ENCODE peak calls at places on chromosome 7, in seven cellular contexts. Q, X, V, U, H, Z and C are unnamed samples.

GRCh38 chr7:117230276-117231046 is 92.4 kb downstream of the WNT2 start:
- DNase-seq in Q (no peak), X (no peak), V (no peak), U (no peak), H (no peak), Z (peak; percentile 95), C (peak; percentile 39)

GRCh38 chr7:149525280-149525679 is 27.7 kb upstream of the ZNF746 start:
- DNase-seq in Q (no peak), X (no peak), V (no peak), U (no peak), H (no peak), Z (no peak), C (no peak)

GRCh38 chr7:33933611-33934281 is 28.4 kb downstream of the BMPER start:
- DNase-seq in Q (peak; percentile 34), X (no peak), V (no peak), U (no peak), H (no peak), Z (peak; percentile 92), C (peak; percentile 52)

GRCh38 chr7:73707045-73707631 is 12.3 kb downstream of the STX1A start:
- DNase-seq in Q (peak; percentile 95), X (no peak), V (no peak), U (no peak), H (peak; percentile 88), Z (no peak), C (no peak)

GRCh38 chr7:157667731-157668130 is 330.9 kb downstream of the DNAJB6 start:
- DNase-seq in Q (no peak), X (no peak), V (no peak), U (no peak), H (no peak), Z (no peak), C (no peak)

GRCh38 chr7:35716038-35716803 is 21.3 kb upstream of the HERPUD2 start:
- DNase-seq in Q (no peak), X (peak; percentile 36), V (no peak), U (no peak), H (no peak), Z (peak; percentile 54), C (peak; percentile 61)

GRCh38 chr7:12493407-12493806 is 77.1 kb upstream of the SCIN start:
- DNase-seq in Q (no peak), X (no peak), V (no peak), U (no peak), H (no peak), Z (peak; percentile 1), C (peak; percentile 17)

GRCh38 chr7:99392659-99393362 is 15.6 kb downstream of the PDAP1 start:
- DNase-seq in Q (no peak), X (peak; percentile 50), V (peak; percentile 76), U (peak; percentile 75), H (no peak), Z (no peak), C (no peak)

GRCh38 chr7:150942591-150943452 is 35.3 kb downstream of the KCNH2 start:
- DNase-seq in Q (no peak), X (no peak), V (no peak), U (no peak), H (peak; percentile 52), Z (no peak), C (no peak)

GRCh38 chr7:32893225-32893560 is 1.6 kb upstream of the KBTBD2 start:
- DNase-seq in Q (no peak), X (no peak), V (no peak), U (no peak), H (no peak), Z (no peak), C (no peak)

GRCh38 chr7:23863209-23863798 is 153.3 kb downstream of the STK31 start:
- DNase-seq in Q (peak; percentile 51), X (peak; percentile 15), V (no peak), U (no peak), H (no peak), Z (peak; percentile 17), C (peak; percentile 67)

GRCh38 chr7:79434098-79434497 is 19.4 kb downstream of the MAGI2 start:
- DNase-seq in Q (no peak), X (no peak), V (no peak), U (no peak), H (no peak), Z (peak; percentile 90), C (peak; percentile 39)

GRCh38 chr7:17370901-17371550 is 72.6 kb downstream of the AHR start:
- DNase-seq in Q (peak; percentile 40), X (peak; percentile 46), V (peak; percentile 35), U (no peak), H (no peak), Z (peak; percentile 18), C (peak; percentile 30)

GRCh38 chr7:124032369-124033092 is at the start of gene TMEM229A:
- DNase-seq in Q (no peak), X (peak; percentile 46), V (peak; percentile 31), U (no peak), H (peak; percentile 44), Z (peak; percentile 28), C (peak; percentile 52)

GRCh38 chr7:36961097-36961496 is 236.8 kb upstream of the AOAH start:
- DNase-seq in Q (no peak), X (no peak), V (no peak), U (no peak), H (no peak), Z (no peak), C (no peak)

GRCh38 chr7:6258440-6259182 is 13.8 kb downstream of the CYTH3 start:
- DNase-seq in Q (no peak), X (peak; percentile 61), V (no peak), U (no peak), H (no peak), Z (peak; percentile 79), C (peak; percentile 94)

GRCh38 chr7:75795831-75796285 is 17.7 kb downstream of the CCL24 start:
- DNase-seq in Q (no peak), X (no peak), V (peak; percentile 92), U (peak; percentile 61), H (no peak), Z (no peak), C (no peak)

GRCh38 chr7:521221-522070 is 1.8 kb upstream of the PDGFA start:
- DNase-seq in Q (no peak), X (peak; percentile 29), V (peak; percentile 57), U (peak; percentile 58), H (no peak), Z (peak; percentile 16), C (peak; percentile 44)

GRCh38 chr7:142881586-142882337 is 3.8 kb downstream of the TRPV6 start:
- DNase-seq in Q (no peak), X (no peak), V (no peak), U (no peak), H (no peak), Z (no peak), C (no peak)

GRCh38 chr7:23600251-23600650 is 3.1 kb downstream of the CCDC126 start:
- DNase-seq in Q (no peak), X (no peak), V (no peak), U (no peak), H (no peak), Z (no peak), C (no peak)

GRCh38 chr7:110766874-110767273 is 324.1 kb upstream of the LRRN3 start:
- DNase-seq in Q (peak; percentile 88), X (peak; percentile 35), V (no peak), U (no peak), H (no peak), Z (no peak), C (no peak)

GRCh38 chr7:135165862-135166261 is 4.6 kb downstream of the CYREN start:
- DNase-seq in Q (no peak), X (no peak), V (no peak), U (no peak), H (no peak), Z (no peak), C (no peak)

GRCh38 chr7:133822816-133823552 is 304.2 kb upstream of the LRGUK start:
- DNase-seq in Q (no peak), X (no peak), V (no peak), U (no peak), H (no peak), Z (no peak), C (no peak)

GRCh38 chr7:537911-538634 is 18.4 kb upstream of the PDGFA start:
- DNase-seq in Q (peak; percentile 89), X (peak; percentile 65), V (no peak), U (peak; percentile 56), H (peak; percentile 98), Z (peak; percentile 89), C (peak; percentile 83)

GRCh38 chr7:21497072-21497471 is 45.8 kb upstream of the DNAH11 start:
- DNase-seq in Q (no peak), X (no peak), V (no peak), U (no peak), H (no peak), Z (peak; percentile 7), C (peak; percentile 34)
- TF ChIP-seq CTCF in Q (peak; percentile 72), X (no peak), V (no peak), U (no peak), H (no peak), Z (peak; percentile 38), C (peak; percentile 54)

GRCh38 chr7:101288439-101288838 is 33.2 kb downstream of the IFT22 start:
- DNase-seq in Q (no peak), X (no peak), V (no peak), U (no peak), H (no peak), Z (no peak), C (no peak)
- H3K4me3 ChIP-seq in Q (no peak overlapping the region), X (no peak overlapping the region), V (no peak overlapping the region), U (no peak overlapping the region), H (no peak overlapping the region), Z (no peak overlapping the region), C (no peak overlapping the region)

GRCh38 chr7:18590259-18590658 is 94.7 kb downstream of the HDAC9 start:
- DNase-seq in Q (no peak), X (no peak), V (no peak), U (no peak), H (no peak), Z (no peak), C (no peak)

GRCh38 chr7:18593602-18594279 is 98.2 kb downstream of the HDAC9 start:
- DNase-seq in Q (no peak), X (no peak), V (no peak), U (no peak), H (no peak), Z (peak; percentile 43), C (no peak)

GRCh38 chr7:18590744-18591340 is 95.3 kb downstream of the HDAC9 start:
- DNase-seq in Q (peak; percentile 53), X (peak; percentile 59), V (no peak), U (no peak), H (no peak), Z (peak; percentile 67), C (peak; percentile 84)
- TF ChIP-seq CTCF in Q (peak; percentile 86), X (peak; percentile 38), V (no peak), U (peak; percentile 50), H (peak; percentile 79), Z (peak; percentile 68), C (peak; percentile 76)

DNA sequence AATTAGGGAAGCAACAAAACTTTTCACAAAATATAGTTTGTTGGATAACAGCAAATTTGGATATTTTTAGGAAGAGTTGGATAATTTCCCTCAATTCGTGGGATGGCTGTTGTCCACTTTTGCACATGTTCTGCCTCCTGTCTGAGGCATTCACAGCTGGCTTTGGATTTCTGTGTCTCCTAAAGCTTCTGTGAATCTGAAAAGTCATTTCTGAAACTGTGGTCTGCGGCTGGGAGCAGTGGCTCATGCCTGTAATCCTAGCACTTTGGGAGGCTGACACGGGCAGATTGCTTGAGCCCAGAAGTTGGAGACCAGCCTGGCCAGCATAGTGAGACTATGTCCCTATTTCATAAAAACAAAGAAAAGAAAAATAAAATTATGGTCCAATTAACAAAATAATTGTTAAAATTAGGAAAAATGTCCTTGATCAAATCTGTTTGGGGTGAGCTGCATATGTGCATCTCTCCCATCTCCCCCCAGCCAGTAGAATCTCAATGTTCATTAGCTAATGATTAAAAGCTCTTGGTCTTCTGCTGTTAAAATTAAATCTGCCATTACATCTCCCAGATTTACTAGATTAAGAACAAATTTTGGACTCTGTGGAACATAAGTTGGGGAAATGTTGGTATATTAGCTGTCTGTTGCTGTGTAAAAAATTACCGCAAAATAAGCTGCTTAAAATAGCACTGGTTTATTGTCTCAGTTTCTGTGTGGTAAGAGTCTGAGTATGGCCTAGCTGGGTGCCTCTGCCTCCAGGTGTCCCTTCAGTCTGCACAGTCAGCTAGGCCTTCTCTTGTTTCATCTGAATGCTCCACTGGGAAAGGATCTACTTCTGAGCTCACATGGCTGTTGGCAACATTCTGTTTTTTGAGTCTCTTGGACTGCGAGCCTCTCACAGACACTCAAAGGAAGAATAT is 332.0 kb upstream of the FZD1 start:
- DNase-seq in Q (no peak), X (no peak), V (no peak), U (no peak), H (no peak), Z (no peak), C (no peak)
- H3K4me3 ChIP-seq in Q (no peak overlapping the region), X (no peak overlapping the region), V (no peak overlapping the region), U (no peak overlapping the region), H (no peak overlapping the region), Z (no peak overlapping the region), C (no peak overlapping the region)